ENCODE peak calls at places on chromosomes 3 and 15, in nine cellular contexts. One of them, this sample, is unnamed.

GRCh38 chr3:142680710-142681109 is 43.1 kb upstream of the TRPC1 start:
- DNase-seq in Panc1: no peak
- DNase-seq in activated naive CD4-positive, alpha-beta T cell treated with anti-CD3 and anti-CD28 coated beads, Interleukin-2, amount 50 U/mL, for 72 hours: no peak
- DNase-seq in transverse colon: no peak
- DNase-seq in GM20000: no peak
- DNase-seq in breast epithelium: no peak
- DNase-seq in NCI-H1417: no peak
- DNase-seq in psoas muscle: no peak
- DNase-seq in nephron progenitor cell: no peak
- DNase-seq in this sample: no peak

GRCh38 chr3:141878812-141879211 is 2.4 kb downstream of the ATP1B3 start:
- DNase-seq in Panc1: no peak
- DNase-seq in activated naive CD4-positive, alpha-beta T cell treated with anti-CD3 and anti-CD28 coated beads, Interleukin-2, amount 50 U/mL, for 72 hours: no peak
- DNase-seq in transverse colon: peak; percentile 21
- DNase-seq in GM20000: no peak
- DNase-seq in breast epithelium: no peak
- DNase-seq in NCI-H1417: peak; percentile 16
- DNase-seq in psoas muscle: no peak
- DNase-seq in nephron progenitor cell: no peak
- DNase-seq in this sample: no peak

GRCh38 chr3:66473637-66474036 is 27.2 kb downstream of the LRIG1 start:
- DNase-seq in Panc1: no peak
- DNase-seq in activated naive CD4-positive, alpha-beta T cell treated with anti-CD3 and anti-CD28 coated beads, Interleukin-2, amount 50 U/mL, for 72 hours: no peak
- DNase-seq in transverse colon: no peak
- DNase-seq in GM20000: no peak
- DNase-seq in breast epithelium: no peak
- DNase-seq in NCI-H1417: no peak
- DNase-seq in psoas muscle: no peak
- DNase-seq in nephron progenitor cell: no peak
- DNase-seq in this sample: no peak

GRCh38 chr15:82133251-82133650 is 87.4 kb upstream of the MEX3B start:
- DNase-seq in Panc1: no peak
- DNase-seq in activated naive CD4-positive, alpha-beta T cell treated with anti-CD3 and anti-CD28 coated beads, Interleukin-2, amount 50 U/mL, for 72 hours: no peak
- DNase-seq in transverse colon: no peak
- DNase-seq in GM20000: no peak
- DNase-seq in breast epithelium: no peak
- DNase-seq in NCI-H1417: no peak
- DNase-seq in psoas muscle: no peak
- DNase-seq in nephron progenitor cell: no peak
- DNase-seq in this sample: no peak

GRCh38 chr15:70466305-70466704 is 297.1 kb downstream of the UACA start:
- DNase-seq in Panc1: no peak
- DNase-seq in activated naive CD4-positive, alpha-beta T cell treated with anti-CD3 and anti-CD28 coated beads, Interleukin-2, amount 50 U/mL, for 72 hours: no peak
- DNase-seq in transverse colon: no peak
- DNase-seq in GM20000: no peak
- DNase-seq in breast epithelium: no peak
- DNase-seq in NCI-H1417: peak; percentile 46
- DNase-seq in psoas muscle: no peak
- DNase-seq in nephron progenitor cell: no peak
- DNase-seq in this sample: no peak

GRCh38 chr3:67529337-67529736 is 125.1 kb downstream of the SUCLG2 start:
- DNase-seq in Panc1: no peak
- DNase-seq in activated naive CD4-positive, alpha-beta T cell treated with anti-CD3 and anti-CD28 coated beads, Interleukin-2, amount 50 U/mL, for 72 hours: no peak
- DNase-seq in transverse colon: no peak
- DNase-seq in GM20000: no peak
- DNase-seq in breast epithelium: no peak
- DNase-seq in NCI-H1417: no peak
- DNase-seq in psoas muscle: no peak
- DNase-seq in nephron progenitor cell: no peak
- DNase-seq in this sample: no peak

GRCh38 chr3:61876797-61877196 is 315.4 kb downstream of the PTPRG start:
- DNase-seq in Panc1: no peak
- DNase-seq in activated naive CD4-positive, alpha-beta T cell treated with anti-CD3 and anti-CD28 coated beads, Interleukin-2, amount 50 U/mL, for 72 hours: no peak
- DNase-seq in transverse colon: no peak
- DNase-seq in GM20000: no peak
- DNase-seq in breast epithelium: no peak
- DNase-seq in NCI-H1417: no peak
- DNase-seq in psoas muscle: no peak
- DNase-seq in nephron progenitor cell: no peak
- DNase-seq in this sample: no peak

GRCh38 chr15:41564286-41564959 is 5.4 kb downstream of the TYRO3 start:
- DNase-seq in Panc1: no peak
- DNase-seq in activated naive CD4-positive, alpha-beta T cell treated with anti-CD3 and anti-CD28 coated beads, Interleukin-2, amount 50 U/mL, for 72 hours: no peak
- DNase-seq in transverse colon: no peak
- DNase-seq in GM20000: no peak
- DNase-seq in breast epithelium: no peak
- DNase-seq in NCI-H1417: peak; percentile 70
- DNase-seq in psoas muscle: no peak
- DNase-seq in nephron progenitor cell: peak; percentile 63
- DNase-seq in this sample: no peak

GRCh38 chr3:185757176-185757575 is 67.7 kb downstream of the IGF2BP2 start:
- DNase-seq in Panc1: no peak
- DNase-seq in activated naive CD4-positive, alpha-beta T cell treated with anti-CD3 and anti-CD28 coated beads, Interleukin-2, amount 50 U/mL, for 72 hours: no peak
- DNase-seq in transverse colon: no peak
- DNase-seq in GM20000: no peak
- DNase-seq in breast epithelium: no peak
- DNase-seq in NCI-H1417: no peak
- DNase-seq in psoas muscle: no peak
- DNase-seq in nephron progenitor cell: no peak
- DNase-seq in this sample: no peak

GRCh38 chr15:56052389-56053045 is 59.1 kb upstream of the NEDD4 start:
- DNase-seq in Panc1: peak; percentile 43
- DNase-seq in activated naive CD4-positive, alpha-beta T cell treated with anti-CD3 and anti-CD28 coated beads, Interleukin-2, amount 50 U/mL, for 72 hours: no peak
- DNase-seq in transverse colon: no peak
- DNase-seq in GM20000: peak; percentile 48
- DNase-seq in breast epithelium: no peak
- DNase-seq in NCI-H1417: peak; percentile 69
- DNase-seq in psoas muscle: no peak
- DNase-seq in nephron progenitor cell: no peak
- DNase-seq in this sample: no peak

GRCh38 chr3:64575211-64575844 is 112.5 kb downstream of the ADAMTS9 start:
- DNase-seq in Panc1: peak; percentile 4
- DNase-seq in activated naive CD4-positive, alpha-beta T cell treated with anti-CD3 and anti-CD28 coated beads, Interleukin-2, amount 50 U/mL, for 72 hours: no peak
- DNase-seq in transverse colon: no peak
- DNase-seq in GM20000: peak; percentile 16
- DNase-seq in breast epithelium: no peak
- DNase-seq in NCI-H1417: peak; percentile 13
- DNase-seq in psoas muscle: no peak
- DNase-seq in nephron progenitor cell: no peak
- DNase-seq in this sample: no peak

GRCh38 chr3:139339219-139339906 is 4.5 kb upstream of the MRPS22 start:
- DNase-seq in Panc1: no peak
- DNase-seq in activated naive CD4-positive, alpha-beta T cell treated with anti-CD3 and anti-CD28 coated beads, Interleukin-2, amount 50 U/mL, for 72 hours: no peak
- DNase-seq in transverse colon: no peak
- DNase-seq in GM20000: no peak
- DNase-seq in breast epithelium: no peak
- DNase-seq in NCI-H1417: no peak
- DNase-seq in psoas muscle: no peak
- DNase-seq in nephron progenitor cell: no peak
- DNase-seq in this sample: no peak

GRCh38 chr3:151708868-151709267 is 24.9 kb upstream of the AADACL2 start:
- DNase-seq in Panc1: no peak
- DNase-seq in activated naive CD4-positive, alpha-beta T cell treated with anti-CD3 and anti-CD28 coated beads, Interleukin-2, amount 50 U/mL, for 72 hours: no peak
- DNase-seq in transverse colon: no peak
- DNase-seq in GM20000: no peak
- DNase-seq in breast epithelium: no peak
- DNase-seq in NCI-H1417: no peak
- DNase-seq in psoas muscle: no peak
- DNase-seq in nephron progenitor cell: no peak
- DNase-seq in this sample: no peak

GRCh38 chr3:157087398-157088132 is 72.4 kb downstream of the CCNL1 start:
- DNase-seq in Panc1: no peak
- DNase-seq in activated naive CD4-positive, alpha-beta T cell treated with anti-CD3 and anti-CD28 coated beads, Interleukin-2, amount 50 U/mL, for 72 hours: no peak
- DNase-seq in transverse colon: no peak
- DNase-seq in GM20000: no peak
- DNase-seq in breast epithelium: no peak
- DNase-seq in NCI-H1417: no peak
- DNase-seq in psoas muscle: no peak
- DNase-seq in nephron progenitor cell: no peak
- DNase-seq in this sample: no peak

GRCh38 chr3:98555025-98555379 is 23.2 kb downstream of the GPR15 start:
- DNase-seq in Panc1: no peak
- DNase-seq in activated naive CD4-positive, alpha-beta T cell treated with anti-CD3 and anti-CD28 coated beads, Interleukin-2, amount 50 U/mL, for 72 hours: no peak
- DNase-seq in transverse colon: no peak
- DNase-seq in GM20000: no peak
- DNase-seq in breast epithelium: no peak
- DNase-seq in NCI-H1417: no peak
- DNase-seq in psoas muscle: no peak
- DNase-seq in nephron progenitor cell: no peak
- DNase-seq in this sample: no peak

GRCh38 chr15:91422704-91423254 is 322.7 kb downstream of the SV2B start:
- DNase-seq in Panc1: no peak
- DNase-seq in activated naive CD4-positive, alpha-beta T cell treated with anti-CD3 and anti-CD28 coated beads, Interleukin-2, amount 50 U/mL, for 72 hours: no peak
- DNase-seq in transverse colon: no peak
- DNase-seq in GM20000: no peak
- DNase-seq in breast epithelium: no peak
- DNase-seq in NCI-H1417: no peak
- DNase-seq in psoas muscle: no peak
- DNase-seq in nephron progenitor cell: no peak
- DNase-seq in this sample: no peak

GRCh38 chr3:14426305-14426620 is 23.9 kb downstream of the SLC6A6 start:
- DNase-seq in Panc1: no peak
- DNase-seq in activated naive CD4-positive, alpha-beta T cell treated with anti-CD3 and anti-CD28 coated beads, Interleukin-2, amount 50 U/mL, for 72 hours: no peak
- DNase-seq in transverse colon: no peak
- DNase-seq in GM20000: no peak
- DNase-seq in breast epithelium: no peak
- DNase-seq in NCI-H1417: no peak
- DNase-seq in psoas muscle: no peak
- DNase-seq in nephron progenitor cell: no peak
- DNase-seq in this sample: no peak

GRCh38 chr15:76073554-76073953 is 13.8 kb downstream of the TMEM266 start:
- DNase-seq in Panc1: no peak
- DNase-seq in activated naive CD4-positive, alpha-beta T cell treated with anti-CD3 and anti-CD28 coated beads, Interleukin-2, amount 50 U/mL, for 72 hours: no peak
- DNase-seq in transverse colon: no peak
- DNase-seq in GM20000: no peak
- DNase-seq in breast epithelium: no peak
- DNase-seq in NCI-H1417: peak; percentile 65
- DNase-seq in psoas muscle: no peak
- DNase-seq in nephron progenitor cell: no peak
- DNase-seq in this sample: no peak

GRCh38 chr15:66650433-66650832 is 51.6 kb upstream of the SMAD6 start:
- DNase-seq in Panc1: no peak
- DNase-seq in activated naive CD4-positive, alpha-beta T cell treated with anti-CD3 and anti-CD28 coated beads, Interleukin-2, amount 50 U/mL, for 72 hours: no peak
- DNase-seq in transverse colon: no peak
- DNase-seq in GM20000: no peak
- DNase-seq in breast epithelium: no peak
- DNase-seq in NCI-H1417: no peak
- DNase-seq in psoas muscle: peak; percentile 64
- DNase-seq in nephron progenitor cell: no peak
- DNase-seq in this sample: peak; percentile 25